ENCODE peak calls at places on chromosomes 1 and 21, in five cellular contexts. O is uterus, U is psoas muscle, L is stomach, R is endodermal cell. C is an unnamed sample. For H3K27me3, the result is how much of the 10 kb centered on the place peaks cover.

GRCh38 chr1:36705629-36706028 is 222.9 kb upstream of the CSF3R start:
- DNase-seq in R (peak), U (no peak), O (no peak), L (no peak), C (peak)

GRCh38 chr1:1068077-1068373 is 6.1 kb downstream of the RNF223 start:
- DNase-seq in R (no peak), U (no peak), O (no peak), L (no peak), C (no peak)

GRCh38 chr1:22739648-22740385 is 29.2 kb downstream of the EPHB2 start:
- DNase-seq in R (no peak), U (peak), O (no peak), L (no peak), C (no peak)

GRCh38 chr21:39373634-39374033 is 24.7 kb upstream of the HMGN1 start:
- DNase-seq in U (no peak), R (peak), L (no peak), O (no peak), C (no peak)

GRCh38 chr1:37477946-37478345 is 3.6 kb downstream of the ZC3H12A start:
- DNase-seq in O (no peak), U (peak), L (no peak), R (peak), C (no peak)

GRCh38 chr1:15459771-15460719 is 3.5 kb downstream of the CELA2A start:
- DNase-seq in L (no peak), O (no peak), R (no peak), U (no peak), C (no peak)

GRCh38 chr21:42622284-42622683 is 31.1 kb upstream of the PDE9A start:
- DNase-seq in U (no peak), R (no peak), O (peak), L (no peak), C (peak)

GRCh38 chr1:38028105-38028591 is 15.6 kb downstream of the UTP11 start:
- DNase-seq in O (no peak), L (no peak), U (no peak), R (peak), C (no peak)

DNA sequence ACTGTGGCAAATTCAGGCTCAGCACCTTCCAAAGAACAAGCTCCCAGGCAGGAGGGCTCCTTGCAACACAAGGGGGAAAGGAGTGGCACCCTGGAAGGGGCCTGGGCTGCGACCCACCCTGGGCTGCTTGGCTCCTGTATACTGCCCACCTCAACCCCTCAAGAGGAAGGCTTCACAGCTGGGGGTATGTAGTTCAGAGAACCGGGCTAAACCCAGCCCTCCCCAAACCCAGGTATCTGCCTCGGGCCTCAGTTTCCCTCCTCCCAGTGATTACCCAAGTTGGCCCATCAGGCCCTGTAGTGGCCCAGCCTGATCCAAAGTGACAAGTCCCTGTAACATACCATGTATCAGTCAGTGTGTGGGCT is 7.5 kb downstream of the TENT5B start:
- DNase-seq in R (no peak), L (no peak), O (no peak), U (no peak), C (no peak)
- H3K27ac ChIP-seq in R (peak), L (peak), O (peak), U (no peak), C (no peak)

DNA sequence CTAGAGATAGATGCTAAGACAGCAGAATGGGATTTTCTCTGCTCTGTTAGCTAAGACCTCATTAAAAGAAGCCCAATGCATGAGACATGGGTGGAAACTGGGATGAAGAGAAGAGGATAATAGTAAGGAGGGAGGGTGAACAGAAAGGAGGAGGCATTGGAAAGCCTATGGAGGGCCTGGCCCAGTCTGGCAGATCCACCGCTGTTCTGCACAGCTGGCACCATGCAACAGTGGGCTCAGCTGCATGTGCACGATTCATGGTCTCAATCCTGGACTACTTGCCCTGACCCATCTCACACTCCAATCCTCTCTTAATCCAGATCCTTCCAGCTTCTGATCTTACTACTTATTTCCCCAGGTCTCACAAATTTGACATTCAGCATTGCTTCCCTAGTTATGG is 2.2 kb downstream of the PHC2 start:
- DNase-seq in O (no peak), R (no peak), L (no peak), U (no peak), C (no peak)
- H3K4me3 ChIP-seq in O (no peak), R (no peak), L (no peak), U (peak), C (peak)

DNA sequence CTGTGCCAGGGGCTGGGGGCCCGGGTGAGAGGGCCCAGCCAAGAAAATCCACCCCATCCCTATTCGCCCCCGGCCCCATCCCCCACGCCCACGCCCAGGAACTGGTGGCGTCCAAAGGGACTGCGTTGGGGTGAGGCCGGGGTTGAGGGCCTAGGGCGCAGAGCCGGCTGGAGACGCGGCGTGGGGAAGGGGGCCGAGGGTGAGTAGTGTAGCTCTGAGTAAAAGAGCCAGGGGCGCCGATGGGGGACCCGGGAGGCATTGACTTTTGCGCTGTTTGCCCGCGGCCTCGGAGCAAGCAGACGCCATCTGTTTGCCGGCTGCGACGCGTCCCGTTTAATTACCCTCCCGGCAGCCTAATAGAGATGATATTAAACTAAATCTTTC is 3.5 kb upstream of the DMRTA2 start:
- DNase-seq in L (no peak), U (no peak), O (no peak), R (peak), C (no peak)
- H3K27me3 ChIP-seq in L (half or more), U (half or more), O (half or more), R (half or more), C (half or more)

GRCh38 chr1:234554157-234554477 is 55.9 kb downstream of the IRF2BP2 start:
- DNase-seq in O (peak), L (no peak), R (peak), U (no peak), C (no peak)
- H3K27ac ChIP-seq in O (peak), L (peak), R (no peak), U (no peak), C (peak)

C was measured in dorsolateral prefrontal cortex.